ENCODE peak calls at places on chromosomes 6 and 20, in four cellular contexts. One of them, this sample, is unnamed.

GRCh38 chr6:137927777-137928218 is 60.7 kb downstream of the TNFAIP3 start:
- DNase-seq in CD4-positive, alpha-beta memory T cell: peak
- DNase-seq in astrocyte of the spinal cord: peak
- DNase-seq in AG04450: no peak
- DNase-seq in this sample: no peak

GRCh38 chr6:34239893-34240292 is 3.2 kb downstream of the HMGA1 start:
- DNase-seq in CD4-positive, alpha-beta memory T cell: no peak
- DNase-seq in astrocyte of the spinal cord: no peak
- DNase-seq in AG04450: no peak
- DNase-seq in this sample: no peak

GRCh38 chr6:7542065-7542877 is 800 bp downstream of the DSP start:
- DNase-seq in CD4-positive, alpha-beta memory T cell: peak
- DNase-seq in astrocyte of the spinal cord: peak
- DNase-seq in AG04450: no peak
- DNase-seq in this sample: no peak

GRCh38 chr6:115717062-115717461 is 343.6 kb downstream of the FRK start:
- DNase-seq in CD4-positive, alpha-beta memory T cell: no peak
- DNase-seq in astrocyte of the spinal cord: no peak
- DNase-seq in AG04450: no peak
- DNase-seq in this sample: no peak

GRCh38 chr20:44134897-44135810 is 51.8 kb downstream of the JPH2 start:
- DNase-seq in CD4-positive, alpha-beta memory T cell: peak
- DNase-seq in astrocyte of the spinal cord: no peak
- DNase-seq in AG04450: no peak
- DNase-seq in this sample: no peak

GRCh38 chr6:38259736-38260135 is 380.0 kb downstream of the BTBD9 start:
- DNase-seq in CD4-positive, alpha-beta memory T cell: no peak
- DNase-seq in astrocyte of the spinal cord: peak
- DNase-seq in AG04450: no peak
- DNase-seq in this sample: peak

GRCh38 chr20:51496964-51497363 is 45.6 kb downstream of the NFATC2 start:
- DNase-seq in CD4-positive, alpha-beta memory T cell: no peak
- DNase-seq in astrocyte of the spinal cord: no peak
- DNase-seq in AG04450: no peak
- DNase-seq in this sample: no peak

GRCh38 chr20:54340667-54341081 is 132.8 kb downstream of the PFDN4 start:
- DNase-seq in CD4-positive, alpha-beta memory T cell: no peak
- DNase-seq in astrocyte of the spinal cord: peak
- DNase-seq in AG04450: peak
- DNase-seq in this sample: peak

GRCh38 chr20:25654487-25654886 is 30.7 kb upstream of the NANP start:
- DNase-seq in CD4-positive, alpha-beta memory T cell: no peak
- DNase-seq in astrocyte of the spinal cord: no peak
- DNase-seq in AG04450: no peak
- DNase-seq in this sample: no peak

GRCh38 chr6:123575218-123575617 is 61.5 kb downstream of the TRDN start:
- DNase-seq in CD4-positive, alpha-beta memory T cell: no peak
- DNase-seq in astrocyte of the spinal cord: no peak
- DNase-seq in AG04450: no peak
- DNase-seq in this sample: no peak

GRCh38 chr20:41617059-41617921 is 887 bp downstream of the CHD6 start:
- DNase-seq in CD4-positive, alpha-beta memory T cell: peak
- DNase-seq in astrocyte of the spinal cord: peak
- DNase-seq in AG04450: no peak
- DNase-seq in this sample: peak

GRCh38 chr20:47546184-47547033 is 44.7 kb downstream of the NCOA3 start:
- DNase-seq in CD4-positive, alpha-beta memory T cell: no peak
- DNase-seq in astrocyte of the spinal cord: peak
- DNase-seq in AG04450: peak
- DNase-seq in this sample: peak

GRCh38 chr6:90790696-90791095 is 203.8 kb upstream of the MAP3K7 start:
- DNase-seq in CD4-positive, alpha-beta memory T cell: no peak
- DNase-seq in astrocyte of the spinal cord: peak
- DNase-seq in AG04450: peak
- DNase-seq in this sample: peak

GRCh38 chr6:38346291-38347079 is 293.2 kb downstream of the BTBD9 start:
- DNase-seq in CD4-positive, alpha-beta memory T cell: no peak
- DNase-seq in astrocyte of the spinal cord: peak
- DNase-seq in AG04450: peak
- DNase-seq in this sample: peak

GRCh38 chr6:37850728-37851285 is 31.3 kb downstream of the ZFAND3 start:
- DNase-seq in CD4-positive, alpha-beta memory T cell: no peak
- DNase-seq in astrocyte of the spinal cord: no peak
- DNase-seq in AG04450: no peak
- DNase-seq in this sample: no peak

GRCh38 chr20:19781235-19781634 is 23.2 kb downstream of the RIN2 start:
- DNase-seq in CD4-positive, alpha-beta memory T cell: no peak
- DNase-seq in astrocyte of the spinal cord: no peak
- DNase-seq in AG04450: no peak
- DNase-seq in this sample: no peak

GRCh38 chr6:139708342-139709199 is 334.1 kb upstream of the CITED2 start:
- DNase-seq in CD4-positive, alpha-beta memory T cell: no peak
- DNase-seq in astrocyte of the spinal cord: peak
- DNase-seq in AG04450: peak
- DNase-seq in this sample: peak

GRCh38 chr6:145824344-145824743 is 9.7 kb upstream of the FBXO30 start:
- DNase-seq in CD4-positive, alpha-beta memory T cell: no peak
- DNase-seq in astrocyte of the spinal cord: no peak
- DNase-seq in AG04450: no peak
- DNase-seq in this sample: no peak

DNA sequence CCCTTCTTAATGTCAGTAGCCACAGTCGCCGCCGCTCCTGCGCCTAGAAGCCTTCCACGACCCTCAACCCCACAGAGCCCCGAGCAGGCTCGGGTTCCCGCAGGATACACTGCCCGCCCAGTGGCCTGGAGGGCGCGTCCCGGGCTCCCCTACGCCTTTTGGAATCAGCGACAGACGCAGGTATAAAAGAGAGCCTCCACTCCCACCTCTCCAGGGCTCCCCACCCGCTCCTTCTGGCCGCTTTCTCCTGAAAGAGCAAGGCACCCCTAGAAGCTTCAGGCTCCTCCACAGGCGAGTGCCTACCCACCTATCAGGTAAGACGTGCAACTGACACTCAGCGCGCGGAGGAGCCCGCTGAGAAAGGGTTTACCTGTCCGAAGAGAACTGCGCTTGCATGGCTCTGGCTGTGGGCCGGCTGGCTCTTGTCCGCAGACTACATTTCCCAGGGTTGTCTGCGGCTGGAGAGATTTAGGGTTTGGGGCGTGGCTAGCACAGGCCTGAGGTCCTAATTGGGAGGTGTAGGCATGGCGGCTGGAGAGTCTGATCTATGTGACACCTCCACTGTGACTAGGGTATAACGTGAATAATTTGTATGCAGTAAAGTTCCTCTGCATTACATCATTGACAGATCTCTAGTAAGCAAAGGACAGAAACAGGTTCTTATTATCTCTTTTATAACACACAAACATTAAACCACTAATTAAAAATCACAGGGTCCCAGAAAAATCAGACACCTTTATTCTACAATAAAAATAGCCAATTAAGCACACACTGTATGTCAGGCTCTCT is 13.5 kb upstream of the ZNF391 start:
- DNase-seq in CD4-positive, alpha-beta memory T cell: peak
- DNase-seq in astrocyte of the spinal cord: peak
- DNase-seq in AG04450: no peak
- DNase-seq in this sample: peak
- H3K4me3 ChIP-seq in CD4-positive, alpha-beta memory T cell: peak
- H3K4me3 ChIP-seq in astrocyte of the spinal cord: peak
- H3K4me3 ChIP-seq in AG04450: peak
- H3K4me3 ChIP-seq in this sample: peak

DNA sequence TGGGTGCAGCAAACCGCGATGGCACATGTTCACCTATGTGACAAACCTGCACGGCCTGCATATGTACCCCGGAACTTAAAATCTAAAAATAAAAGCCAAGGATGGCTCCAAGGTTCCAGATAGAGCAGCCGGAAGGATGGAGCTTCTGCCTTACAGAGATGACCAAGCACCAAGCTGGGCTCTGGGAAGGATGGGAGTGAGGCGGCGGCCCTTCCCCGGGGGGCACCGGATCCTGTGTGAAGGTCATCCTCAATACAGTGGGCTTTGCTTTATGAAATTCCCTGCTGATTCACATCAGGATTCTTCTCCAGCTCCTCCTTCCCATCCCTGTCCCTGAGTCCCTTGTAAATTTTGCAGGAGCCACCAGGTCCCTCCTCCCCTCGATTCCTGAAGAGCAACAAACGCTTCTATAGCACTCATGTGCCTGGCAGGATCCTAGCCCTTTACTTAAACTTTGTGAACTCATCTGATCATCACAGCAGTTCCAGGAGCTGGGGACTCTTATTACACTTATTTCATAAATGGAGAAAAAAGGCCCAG is 109.1 kb upstream of the PTPN1 start:
- DNase-seq in CD4-positive, alpha-beta memory T cell: no peak
- DNase-seq in astrocyte of the spinal cord: no peak
- DNase-seq in AG04450: no peak
- DNase-seq in this sample: no peak
- H3K4me3 ChIP-seq in CD4-positive, alpha-beta memory T cell: no peak
- H3K4me3 ChIP-seq in astrocyte of the spinal cord: no peak
- H3K4me3 ChIP-seq in AG04450: no peak
- H3K4me3 ChIP-seq in this sample: no peak

GRCh38 chr6:43093361-43094289 is 17.5 kb downstream of the PTK7 start:
- DNase-seq in CD4-positive, alpha-beta memory T cell: no peak
- DNase-seq in astrocyte of the spinal cord: peak
- DNase-seq in AG04450: no peak
- DNase-seq in this sample: peak
- H3K4me3 ChIP-seq in CD4-positive, alpha-beta memory T cell: no peak
- H3K4me3 ChIP-seq in astrocyte of the spinal cord: peak
- H3K4me3 ChIP-seq in AG04450: peak
- H3K4me3 ChIP-seq in this sample: peak

GRCh38 chr6:156698239-156699016 is 78.8 kb upstream of the ARID1B start:
- DNase-seq in CD4-positive, alpha-beta memory T cell: no peak
- DNase-seq in astrocyte of the spinal cord: no peak
- DNase-seq in AG04450: no peak
- DNase-seq in this sample: no peak
- H3K4me3 ChIP-seq in CD4-positive, alpha-beta memory T cell: no peak
- H3K4me3 ChIP-seq in astrocyte of the spinal cord: no peak
- H3K4me3 ChIP-seq in AG04450: no peak
- H3K4me3 ChIP-seq in this sample: no peak

GRCh38 chr20:38432292-38432691 is 2.8 kb downstream of the SNHG17 start:
- DNase-seq in CD4-positive, alpha-beta memory T cell: no peak
- DNase-seq in astrocyte of the spinal cord: no peak
- DNase-seq in AG04450: no peak
- DNase-seq in this sample: no peak

GRCh38 chr20:38434770-38435554 is at the start of gene SNHG17:
- DNase-seq in CD4-positive, alpha-beta memory T cell: peak
- DNase-seq in astrocyte of the spinal cord: peak
- DNase-seq in AG04450: peak
- DNase-seq in this sample: peak

GRCh38 chr20:38435555-38435939 is 419 bp upstream of the SNHG17 start:
- DNase-seq in CD4-positive, alpha-beta memory T cell: no peak
- DNase-seq in astrocyte of the spinal cord: peak
- DNase-seq in AG04450: no peak
- DNase-seq in this sample: peak

GRCh38 chr20:38434310-38434741 is 802 bp downstream of the SNHG17 start:
- DNase-seq in CD4-positive, alpha-beta memory T cell: peak
- DNase-seq in astrocyte of the spinal cord: no peak
- DNase-seq in AG04450: no peak
- DNase-seq in this sample: peak

DNA sequence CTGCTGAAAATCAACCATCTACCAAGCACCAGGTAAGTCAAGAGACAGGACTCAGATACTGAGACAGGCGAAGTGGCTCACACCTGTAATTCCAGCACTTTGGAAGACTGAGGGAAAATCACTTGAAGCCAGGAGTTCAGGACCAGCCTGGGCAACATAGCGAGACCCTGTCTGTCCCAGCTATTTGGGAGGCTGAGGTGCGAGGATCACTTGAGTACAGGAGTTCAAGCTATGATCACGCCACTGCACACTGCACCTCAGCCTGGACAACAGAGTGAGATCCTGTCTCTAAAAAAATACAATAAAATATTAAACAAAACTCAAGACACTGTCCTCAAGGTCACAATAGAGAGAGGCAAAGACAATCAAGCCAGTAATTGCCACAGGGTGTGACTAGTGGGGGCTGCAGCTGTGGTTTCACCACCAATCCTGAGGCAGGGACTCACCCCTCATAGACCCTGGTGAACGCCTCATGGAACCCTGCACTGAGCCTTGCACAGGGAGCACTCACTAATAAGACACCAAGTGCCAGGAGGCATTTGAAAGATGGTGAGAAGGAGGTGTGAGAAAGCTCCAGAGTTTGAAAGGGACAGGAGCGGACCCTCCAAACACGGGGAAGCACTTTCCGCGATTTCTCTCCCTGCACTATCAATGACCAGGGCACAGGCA is 1.7 kb downstream of the SNHG17 start:
- DNase-seq in CD4-positive, alpha-beta memory T cell: no peak
- DNase-seq in astrocyte of the spinal cord: no peak
- DNase-seq in AG04450: no peak
- DNase-seq in this sample: no peak
- H3K4me3 ChIP-seq in CD4-positive, alpha-beta memory T cell: no peak
- H3K4me3 ChIP-seq in astrocyte of the spinal cord: peak
- H3K4me3 ChIP-seq in AG04450: peak
- H3K4me3 ChIP-seq in this sample: peak

GRCh38 chr20:57627972-57628650 is 7.9 kb upstream of the ZBP1 start:
- DNase-seq in CD4-positive, alpha-beta memory T cell: peak
- DNase-seq in astrocyte of the spinal cord: peak
- DNase-seq in AG04450: no peak
- DNase-seq in this sample: peak
- H3K4me3 ChIP-seq in CD4-positive, alpha-beta memory T cell: no peak
- H3K4me3 ChIP-seq in astrocyte of the spinal cord: no peak
- H3K4me3 ChIP-seq in AG04450: peak
- H3K4me3 ChIP-seq in this sample: no peak

DNA sequence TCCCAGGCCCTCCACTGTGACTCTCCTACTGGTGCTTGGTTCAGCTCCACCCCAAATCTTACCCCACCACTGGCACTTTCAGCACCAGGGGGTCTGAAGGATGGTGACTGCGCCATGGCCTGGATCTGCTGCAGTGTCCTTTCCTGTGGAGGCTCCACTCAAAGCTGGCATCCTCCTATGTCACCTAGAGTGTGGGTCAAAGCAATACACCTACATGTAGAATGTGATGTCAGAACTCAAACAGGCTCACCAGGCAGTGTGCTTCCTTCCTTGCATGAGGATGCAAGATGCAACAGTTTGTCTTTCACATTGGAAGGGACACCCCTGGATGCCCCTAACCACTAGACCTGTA is 32.8 kb upstream of the MICB start:
- DNase-seq in CD4-positive, alpha-beta memory T cell: no peak
- DNase-seq in astrocyte of the spinal cord: no peak
- DNase-seq in AG04450: no peak
- DNase-seq in this sample: no peak
- H3K4me3 ChIP-seq in CD4-positive, alpha-beta memory T cell: peak
- H3K4me3 ChIP-seq in astrocyte of the spinal cord: no peak
- H3K4me3 ChIP-seq in AG04450: no peak
- H3K4me3 ChIP-seq in this sample: no peak

DNA sequence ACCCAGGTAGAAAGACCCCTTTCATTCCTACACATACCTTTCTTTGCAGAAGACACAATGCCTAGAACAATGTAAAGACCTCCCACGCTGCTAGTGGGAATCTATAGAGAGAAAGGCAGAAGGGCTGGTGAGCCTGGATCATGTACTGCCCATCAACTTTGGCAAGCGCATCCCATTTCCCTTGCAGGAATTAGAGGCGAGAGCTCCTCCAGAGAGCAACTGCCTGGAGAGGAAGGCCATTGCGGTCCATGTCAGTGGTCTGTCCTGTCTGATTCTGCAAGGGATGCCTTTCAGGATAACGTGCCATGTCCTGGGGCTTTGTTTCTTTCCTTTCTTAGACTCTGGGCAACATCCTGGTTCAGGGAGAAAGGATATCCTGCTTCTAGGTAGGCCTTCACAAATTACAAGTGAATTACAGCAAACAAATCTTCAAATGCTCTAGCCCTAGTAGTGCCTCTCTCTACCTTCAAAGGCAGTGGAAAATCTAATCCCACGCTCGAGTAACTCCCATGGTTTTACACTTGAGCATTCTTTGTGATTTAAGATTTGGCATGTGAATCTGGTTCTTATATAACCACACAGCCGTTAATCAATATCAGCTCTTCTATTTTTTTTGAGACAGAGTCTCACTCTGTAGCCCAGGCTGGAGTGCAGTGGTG is 38.5 kb downstream of the GCNT2 start:
- DNase-seq in CD4-positive, alpha-beta memory T cell: no peak
- DNase-seq in astrocyte of the spinal cord: no peak
- DNase-seq in AG04450: no peak
- DNase-seq in this sample: no peak
- H3K4me3 ChIP-seq in CD4-positive, alpha-beta memory T cell: no peak
- H3K4me3 ChIP-seq in astrocyte of the spinal cord: no peak
- H3K4me3 ChIP-seq in AG04450: no peak
- H3K4me3 ChIP-seq in this sample: no peak